ENCODE peak calls at places on chromosomes 4 and X, in ten cellular contexts. G is lower lobe of right lung; Z is RWPE2; Y is MM.1S; N is CD8-positive, alpha-beta T cell; M is stomach; X is effector memory CD4-positive, alpha-beta T cell; B is pancreas; V is aorta; P is ascending aorta. K is an unnamed sample.

GRCh38 chr4:120331486-120332281 is 265.0 kb upstream of the MAD2L1 start:
- DNase-seq in G (no peak), Z (no peak), Y (peak; percentile 35), N (no peak), M (no peak), X (no peak), B (no peak), V (no peak), P (no peak), K (no peak)

GRCh38 chrX:17160971-17161370 is 214.0 kb upstream of the NHS start:
- DNase-seq in G (no peak), Z (no peak), Y (no peak), N (no peak), M (no peak), X (no peak), B (no peak), V (no peak), P (no peak), K (no peak)

GRCh38 chrX:410296-410695 is 23.6 kb upstream of the PPP2R3B start:
- DNase-seq in G (no peak), Z (no peak), Y (no peak), N (no peak), M (no peak), X (no peak), B (no peak), V (no peak), P (no peak), K (no peak)

GRCh38 chrX:95427389-95427788 is 1257.3 kb upstream of the DIAPH2 start:
- DNase-seq in G (no peak), Z (no peak), Y (no peak), N (no peak), M (no peak), X (no peak), B (no peak), V (peak; percentile 51), P (no peak), K (no peak)

GRCh38 chr4:2419814-2420213 is 1.1 kb downstream of the CFAP99 start:
- DNase-seq in G (peak; percentile 61), Z (no peak), Y (no peak), N (no peak), M (no peak), X (no peak), B (no peak), V (no peak), P (no peak), K (no peak)

GRCh38 chrX:118976599-118977340 is 2.4 kb downstream of the LONRF3 start:
- DNase-seq in G (peak; percentile 79), Z (no peak), Y (no peak), N (peak; percentile 20), M (peak; percentile 75), X (peak; percentile 18), B (peak; percentile 90), V (peak; percentile 74), P (peak; percentile 74), K (peak; percentile 68)

GRCh38 chr4:6771229-6771671 is 11.3 kb upstream of the KIAA0232 start:
- DNase-seq in G (peak; percentile 39), Z (no peak), Y (no peak), N (no peak), M (no peak), X (no peak), B (no peak), V (peak; percentile 93), P (peak; percentile 96), K (peak; percentile 67)

GRCh38 chr4:48906283-48907173 is at the start of gene OCIAD2:
- DNase-seq in G (peak; percentile 86), Z (peak; percentile 70), Y (peak; percentile 93), N (peak; percentile 85), M (peak; percentile 84), X (peak; percentile 72), B (peak; percentile 92), V (peak; percentile 77), P (peak; percentile 82), K (peak; percentile 80)

GRCh38 chr4:47860305-47860704 is 22.4 kb upstream of the CORIN start:
- DNase-seq in G (no peak), Z (no peak), Y (no peak), N (no peak), M (no peak), X (no peak), B (no peak), V (no peak), P (no peak), K (no peak)

GRCh38 chrX:20060961-20061868 is 55.5 kb downstream of the MAP7D2 start:
- DNase-seq in G (no peak), Z (no peak), Y (peak; percentile 75), N (no peak), M (no peak), X (no peak), B (peak; percentile 30), V (no peak), P (no peak), K (no peak)

GRCh38 chr4:132382243-132382642 is 766.9 kb upstream of the PCDH10 start:
- DNase-seq in G (no peak), Z (no peak), Y (no peak), N (no peak), M (no peak), X (no peak), B (no peak), V (no peak), P (no peak), K (no peak)

GRCh38 chr4:174522183-174523002 is at the start of gene HPGD:
- DNase-seq in G (peak; percentile 88), Z (no peak), Y (peak; percentile 76), N (peak; percentile 75), M (peak; percentile 75), X (peak; percentile 66), B (peak; percentile 78), V (peak; percentile 67), P (peak; percentile 68), K (peak; percentile 28)

GRCh38 chrX:2334237-2334636 is 166.5 kb downstream of the DHRSX start:
- DNase-seq in G (no peak), Z (no peak), Y (no peak), N (no peak), M (no peak), X (no peak), B (no peak), V (no peak), P (no peak), K (no peak)

DNA sequence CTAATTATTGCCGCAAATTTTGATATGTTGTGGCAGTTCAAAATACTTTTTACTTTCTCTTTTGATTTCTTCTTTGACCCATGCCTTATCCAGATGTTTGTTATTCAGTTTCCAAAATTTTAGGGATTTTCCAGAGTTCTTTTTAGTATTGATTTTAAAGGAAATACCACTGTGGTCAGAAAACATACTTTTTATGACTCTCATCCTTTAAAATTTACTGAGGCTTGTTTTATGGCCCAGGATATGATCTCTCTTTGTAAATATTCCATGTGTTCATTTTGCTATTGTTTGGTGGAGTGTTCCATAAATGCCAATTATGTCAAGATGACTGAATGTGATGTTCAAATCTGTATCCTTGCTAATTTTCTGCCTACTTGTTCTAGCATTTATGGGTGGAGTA is 272.3 kb upstream of the DIPK2B start:
- DNase-seq in G (no peak), Z (no peak), Y (no peak), N (no peak), M (no peak), X (no peak), B (no peak), V (no peak), P (no peak), K (no peak)
- H3K9me3 ChIP-seq in G (no peaks in the 10 kb centered on the region), Z (no peaks in the 10 kb centered on the region), Y (no peaks in the 10 kb centered on the region), N (no peaks in the 10 kb centered on the region), M (peaks cover 13% of the 10 kb centered on the region), X (no peaks in the 10 kb centered on the region), B (no peaks in the 10 kb centered on the region), V (no peaks in the 10 kb centered on the region), P (no peaks in the 10 kb centered on the region), K (no peaks in the 10 kb centered on the region)

GRCh38 chr4:146059865-146060264 is 115.7 kb upstream of the LSM6 start:
- DNase-seq in G (no peak), Z (no peak), Y (peak; percentile 70), N (no peak), M (no peak), X (no peak), B (no peak), V (peak; percentile 44), P (no peak), K (no peak)
- H3K9me3 ChIP-seq in G (no peaks in the 10 kb centered on the region), Z (no peaks in the 10 kb centered on the region), Y (no peaks in the 10 kb centered on the region), N (no peaks in the 10 kb centered on the region), M (no peaks in the 10 kb centered on the region), X (no peaks in the 10 kb centered on the region), B (no peaks in the 10 kb centered on the region), V (no peaks in the 10 kb centered on the region), P (no peaks in the 10 kb centered on the region), K (no peaks in the 10 kb centered on the region)

GRCh38 chrX:51803833-51804232 is 60.6 kb downstream of the GSPT2 start:
- DNase-seq in G (no peak), Z (no peak), Y (no peak), N (no peak), M (no peak), X (no peak), B (no peak), V (no peak), P (no peak), K (no peak)

GRCh38 chrX:51802917-51803688 is 59.9 kb downstream of the GSPT2 start:
- DNase-seq in G (peak; percentile 52), Z (no peak), Y (peak; percentile 70), N (peak; percentile 63), M (peak; percentile 57), X (no peak), B (no peak), V (peak; percentile 54), P (peak; percentile 63), K (peak; percentile 43)

GRCh38 chrX:51795136-51795535 is 51.9 kb downstream of the GSPT2 start:
- DNase-seq in G (no peak), Z (no peak), Y (no peak), N (no peak), M (no peak), X (no peak), B (no peak), V (no peak), P (no peak), K (no peak)

GRCh38 chrX:51798701-51799100 is 55.5 kb downstream of the GSPT2 start:
- DNase-seq in G (no peak), Z (no peak), Y (peak; percentile 63), N (no peak), M (no peak), X (no peak), B (no peak), V (no peak), P (no peak), K (no peak)
- H3K9me3 ChIP-seq in G (no peaks in the 10 kb centered on the region), Z (no peaks in the 10 kb centered on the region), Y (no peaks in the 10 kb centered on the region), N (no peaks in the 10 kb centered on the region), M (no peaks in the 10 kb centered on the region), X (no peaks in the 10 kb centered on the region), B (no peaks in the 10 kb centered on the region), V (no peaks in the 10 kb centered on the region), P (no peaks in the 10 kb centered on the region), K (no peaks in the 10 kb centered on the region)

GRCh38 chr4:14608630-14609029 is 393.7 kb upstream of the CPEB2 start:
- DNase-seq in G (no peak), Z (no peak), Y (no peak), N (no peak), M (no peak), X (no peak), B (no peak), V (no peak), P (no peak), K (no peak)

GRCh38 chr4:14607001-14607400 is 395.3 kb upstream of the CPEB2 start:
- DNase-seq in G (no peak), Z (no peak), Y (no peak), N (no peak), M (no peak), X (no peak), B (no peak), V (no peak), P (no peak), K (no peak)

DNA sequence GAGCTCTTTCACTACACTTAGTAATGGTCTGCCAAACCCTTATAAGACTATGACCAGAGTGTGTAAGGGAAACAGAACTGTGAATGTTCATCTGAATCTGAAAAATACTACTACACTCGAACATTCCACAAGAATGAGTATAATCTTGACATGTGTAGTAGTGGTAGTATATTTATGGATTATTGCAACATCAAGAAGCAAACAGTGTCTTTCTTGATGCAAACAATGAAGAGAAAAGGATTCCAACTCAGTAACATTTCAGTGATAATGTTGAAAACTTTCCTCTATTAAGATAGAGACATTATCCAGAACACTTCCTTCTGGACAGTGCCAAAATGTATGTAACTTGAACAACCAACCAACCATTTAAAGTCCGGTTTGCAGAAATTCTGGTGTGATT is 394.7 kb upstream of the CPEB2 start:
- DNase-seq in G (no peak), Z (no peak), Y (no peak), N (no peak), M (no peak), X (no peak), B (no peak), V (no peak), P (no peak), K (no peak)
- H3K9me3 ChIP-seq in G (no peaks in the 10 kb centered on the region), Z (no peaks in the 10 kb centered on the region), Y (no peaks in the 10 kb centered on the region), N (no peaks in the 10 kb centered on the region), M (no peaks in the 10 kb centered on the region), X (no peaks in the 10 kb centered on the region), B (no peaks in the 10 kb centered on the region), V (no peaks in the 10 kb centered on the region), P (no peaks in the 10 kb centered on the region), K (no peaks in the 10 kb centered on the region)